ENCODE peak calls at places on chromosomes 5 and 9, in eight cellular contexts. T is tibial artery; H is CD8-positive, alpha-beta T cell; Q is CD4-positive, CD25-positive, alpha-beta regulatory T cell; S is Peyer's patch; K is neural progenitor cell; E is PC-3; D is naive thymus-derived CD4-positive, alpha-beta T cell. G is an unnamed sample. For H3K27me3 and H3K4me1, the result is how much of the 10 kb centered on the place peaks cover.

GRCh38 chr9:113376634-113377531 is at the start of gene HDHD3:
- DNase-seq in T (peak), H (peak), Q (peak), S (peak), K (peak), E (peak), D (peak), G (peak)

GRCh38 chr5:81838307-81838906 is 87.5 kb upstream of the SSBP2 start:
- DNase-seq in T (no peak), H (no peak), Q (no peak), S (no peak), K (peak), E (peak), D (no peak), G (no peak)

GRCh38 chr5:180093651-180094382 is 22.3 kb upstream of the RNF130 start:
- DNase-seq in T (peak), H (no peak), Q (no peak), S (no peak), K (no peak), E (no peak), D (no peak), G (peak)

GRCh38 chr5:58940446-58940845 is 357.6 kb downstream of the RAB3C start:
- DNase-seq in T (no peak), H (no peak), Q (no peak), S (no peak), K (no peak), E (no peak), D (no peak), G (no peak)

GRCh38 chr5:77733130-77733529 is 43.0 kb downstream of the TBCA start:
- DNase-seq in T (no peak), H (no peak), Q (no peak), S (no peak), K (no peak), E (no peak), D (no peak), G (no peak)

GRCh38 chr5:125088522-125089105 is 342.2 kb upstream of the ZNF608 start:
- DNase-seq in T (no peak), H (no peak), Q (no peak), S (no peak), K (no peak), E (no peak), D (no peak), G (no peak)

GRCh38 chr5:180332051-180332517 is 21.1 kb downstream of the GFPT2 start:
- DNase-seq in T (no peak), H (no peak), Q (no peak), S (no peak), K (peak), E (peak), D (no peak), G (peak)

GRCh38 chr5:134530375-134531077 is 5.1 kb downstream of the JADE2 start:
- DNase-seq in T (peak), H (no peak), Q (no peak), S (no peak), K (no peak), E (no peak), D (no peak), G (peak)

GRCh38 chr9:93945400-93946337 is 9.5 kb downstream of the BARX1 start:
- DNase-seq in T (no peak), H (no peak), Q (no peak), S (no peak), K (peak), E (no peak), D (no peak), G (no peak)
- H3K27me3 ChIP-seq in T (half or more), H (under half), Q (under half), S (under half), K (half or more), E (under half), D (under half), G (under half)

GRCh38 chr5:141503699-141504098 is 14.8 kb downstream of the PCDHGC5 start:
- DNase-seq in T (no peak), H (no peak), Q (no peak), S (no peak), K (no peak), E (no peak), D (no peak), G (no peak)
- H3K4me1 ChIP-seq in T (under half), H (under half), Q (under half), S (under half), K (under half), E (under half), D (under half), G (under half)

GRCh38 chr5:136619556-136619955 is 254.2 kb upstream of the TRPC7 start:
- DNase-seq in T (no peak), H (no peak), Q (no peak), S (no peak), K (no peak), E (no peak), D (no peak), G (no peak)
- H3K4me3 ChIP-seq in T (no peak), H (no peak), Q (no peak), S (no peak), K (no peak), E (no peak), D (no peak), G (no peak)

GRCh38 chr9:132239518-132239917 is 77.7 kb downstream of the NTNG2 start:
- DNase-seq in T (no peak), H (no peak), Q (no peak), S (no peak), K (no peak), E (no peak), D (no peak), G (no peak)
- H3K27me3 ChIP-seq in T (under half), H (under half), Q (under half), S (under half), K (half or more), E (under half), D (under half), G (under half)

DNA sequence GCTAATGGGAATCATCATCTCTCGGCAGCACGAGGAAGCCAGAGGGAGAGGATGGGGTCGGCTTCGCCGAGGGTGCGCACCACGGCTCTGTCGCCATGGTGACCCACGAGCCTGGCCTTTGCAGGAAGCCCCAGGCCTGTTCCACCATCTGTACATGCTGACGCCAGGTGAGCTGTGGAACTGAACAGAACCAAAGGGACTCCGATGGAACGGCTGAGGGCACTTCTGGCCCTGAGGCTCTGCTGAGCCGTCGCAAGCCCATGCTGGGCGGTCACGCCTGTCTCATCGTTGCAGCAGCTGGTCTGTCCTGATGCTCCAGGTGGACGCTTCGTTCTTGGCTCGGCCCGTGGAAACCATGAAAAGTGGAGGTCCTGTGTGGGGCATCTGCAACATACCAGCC is 34.6 kb upstream of the UBAC1 start:
- DNase-seq in T (no peak), H (no peak), Q (no peak), S (no peak), K (no peak), E (no peak), D (no peak), G (no peak)
- H3K4me1 ChIP-seq in T (under half), H (under half), Q (under half), S (under half), K (under half), E (under half), D (under half), G (under half)

GRCh38 chr9:13555989-13556500 is 276.6 kb upstream of the MPDZ start:
- DNase-seq in T (no peak), H (no peak), Q (no peak), S (no peak), K (no peak), E (no peak), D (no peak), G (no peak)

GRCh38 chr9:13552606-13553215 is 273.2 kb upstream of the MPDZ start:
- DNase-seq in T (no peak), H (no peak), Q (no peak), S (no peak), K (no peak), E (peak), D (no peak), G (no peak)

GRCh38 chr9:13554626-13555025 is 275.1 kb upstream of the MPDZ start:
- DNase-seq in T (no peak), H (no peak), Q (no peak), S (no peak), K (no peak), E (no peak), D (no peak), G (no peak)

GRCh38 chr9:13557724-13558123 is 278.2 kb upstream of the MPDZ start:
- DNase-seq in T (no peak), H (no peak), Q (no peak), S (no peak), K (no peak), E (no peak), D (no peak), G (no peak)

GRCh38 chr9:13555516-13555915 is 276.0 kb upstream of the MPDZ start:
- DNase-seq in T (no peak), H (no peak), Q (no peak), S (no peak), K (no peak), E (no peak), D (no peak), G (no peak)
- H3K4me3 ChIP-seq in T (no peak), H (no peak), Q (no peak), S (no peak), K (no peak), E (no peak), D (no peak), G (no peak)

DNA sequence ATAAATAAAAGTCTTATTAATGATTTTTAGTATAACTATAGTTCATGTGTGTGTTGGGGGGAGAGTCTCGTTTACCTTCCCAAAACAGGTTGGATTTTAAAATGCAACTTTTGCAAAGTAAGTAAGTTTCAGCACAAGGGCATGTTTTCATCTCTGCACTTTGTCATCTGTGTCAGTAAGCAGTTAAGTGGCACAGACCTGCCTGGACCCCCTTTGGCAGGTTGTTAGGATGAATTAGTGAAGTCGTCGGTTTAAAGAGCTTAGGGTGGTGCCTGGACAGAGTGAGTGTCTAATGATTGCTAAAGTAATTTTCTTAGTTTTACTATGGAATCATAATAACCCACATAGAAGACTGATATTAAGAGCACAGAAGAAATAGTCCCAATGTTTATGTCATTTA is 74.9 kb downstream of the TRIO start:
- DNase-seq in T (no peak), H (no peak), Q (no peak), S (no peak), K (no peak), E (no peak), D (no peak), G (no peak)
- H3K27me3 ChIP-seq in T (under half), H (under half), Q (under half), S (under half), K (under half), E (under half), D (under half), G (under half)

GRCh38 chr9:93127395-93127911 is 6.6 kb downstream of the NINJ1 start:
- DNase-seq in T (peak), H (no peak), Q (no peak), S (peak), K (no peak), E (no peak), D (no peak), G (peak)

GRCh38 chr9:93126151-93126781 is 7.8 kb downstream of the NINJ1 start:
- DNase-seq in T (peak), H (no peak), Q (no peak), S (peak), K (no peak), E (no peak), D (peak), G (peak)

GRCh38 chr9:93128011-93128714 is 5.9 kb downstream of the NINJ1 start:
- DNase-seq in T (no peak), H (no peak), Q (no peak), S (no peak), K (no peak), E (no peak), D (no peak), G (peak)

GRCh38 chr9:93125331-93125894 is 8.6 kb downstream of the NINJ1 start:
- DNase-seq in T (peak), H (no peak), Q (no peak), S (no peak), K (no peak), E (no peak), D (no peak), G (peak)

DNA sequence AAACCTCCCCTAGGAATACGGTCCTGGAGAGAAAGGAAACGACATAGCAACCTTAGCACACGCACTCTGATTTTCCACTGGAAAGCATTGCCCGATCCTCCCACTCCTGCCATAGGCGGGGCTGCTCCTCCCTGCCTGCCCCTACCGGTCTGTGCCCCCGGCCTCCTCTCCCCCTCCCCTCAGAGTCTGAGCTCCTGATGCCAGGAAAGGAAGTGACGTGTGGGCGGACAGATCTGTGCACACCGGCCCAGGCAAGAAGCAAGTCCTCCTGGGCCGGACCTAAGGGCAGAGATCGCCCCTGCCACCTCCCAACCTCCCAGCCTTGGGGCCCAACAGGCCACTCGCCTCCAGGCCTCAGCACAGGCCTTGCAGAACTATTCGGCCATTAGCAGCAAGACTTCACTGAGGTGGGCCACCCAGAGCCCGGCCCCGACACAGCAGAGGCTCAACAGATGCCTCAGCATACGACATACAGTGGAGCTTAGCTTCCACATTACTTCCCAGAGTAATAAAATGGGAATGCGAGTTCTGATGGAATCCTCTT is 7.2 kb downstream of the NINJ1 start:
- DNase-seq in T (peak), H (no peak), Q (no peak), S (peak), K (peak), E (no peak), D (peak), G (peak)
- H3K4me1 ChIP-seq in T (half or more), H (half or more), Q (half or more), S (under half), K (under half), E (under half), D (half or more), G (under half)

GRCh38 chr5:34411470-34412346 is 244.4 kb upstream of the RAI14 start:
- DNase-seq in T (no peak), H (no peak), Q (no peak), S (no peak), K (peak), E (no peak), D (no peak), G (no peak)
- H3K4me3 ChIP-seq in T (no peak), H (no peak), Q (no peak), S (no peak), K (no peak), E (no peak), D (no peak), G (no peak)

GRCh38 chr9:133682961-133683493 is 46.9 kb downstream of the DBH start:
- DNase-seq in T (no peak), H (no peak), Q (no peak), S (no peak), K (no peak), E (no peak), D (no peak), G (no peak)

GRCh38 chr9:133684461-133685361 is 48.5 kb downstream of the DBH start:
- DNase-seq in T (no peak), H (no peak), Q (no peak), S (no peak), K (no peak), E (no peak), D (no peak), G (peak)

GRCh38 chr9:133685653-133686504 is 49.7 kb downstream of the DBH start:
- DNase-seq in T (no peak), H (no peak), Q (no peak), S (no peak), K (no peak), E (no peak), D (no peak), G (no peak)

GRCh38 chr9:133681658-133682306 is 45.6 kb downstream of the DBH start:
- DNase-seq in T (no peak), H (no peak), Q (no peak), S (no peak), K (no peak), E (no peak), D (no peak), G (no peak)

GRCh38 chr9:133683494-133684460 is 47.6 kb downstream of the DBH start:
- DNase-seq in T (no peak), H (peak), Q (peak), S (no peak), K (no peak), E (no peak), D (peak), G (no peak)
- H3K27me3 ChIP-seq in T (under half), H (under half), Q (under half), S (under half), K (under half), E (under half), D (under half), G (under half)